ENCODE peak calls at places on chromosome 10, in four cellular contexts. J is pancreas, S is left ventricle myocardium inferior, Q is astrocyte of the cerebellum. Z is an unnamed sample.

GRCh38 chr10:118272090-118272775 is 69.9 kb downstream of the FAM204A start:
- DNase-seq in J (no peak), S (no peak), Q (no peak), Z (peak; percentile 45)

GRCh38 chr10:58943234-58943633 is 233.2 kb upstream of the PHYHIPL start:
- DNase-seq in J (no peak), S (no peak), Q (no peak), Z (no peak)

GRCh38 chr10:74929197-74929596 is 102.8 kb downstream of the KAT6B start:
- DNase-seq in J (no peak), S (no peak), Q (no peak), Z (no peak)

GRCh38 chr10:79399242-79399831 is 46.1 kb downstream of the ZCCHC24 start:
- DNase-seq in J (no peak), S (peak; percentile 91), Q (peak; percentile 93), Z (peak; percentile 96)

GRCh38 chr10:79982861-79983260 is 34.0 kb upstream of the SFTPD start:
- DNase-seq in J (no peak), S (no peak), Q (no peak), Z (no peak)

GRCh38 chr10:132036153-132036886 is 29.4 kb upstream of the JAKMIP3 start:
- DNase-seq in J (peak; percentile 76), S (peak; percentile 32), Q (no peak), Z (no peak)

GRCh38 chr10:133195611-133196010 is 34.4 kb upstream of the UTF1 start:
- DNase-seq in J (no peak), S (no peak), Q (no peak), Z (no peak)

GRCh38 chr10:132994811-132995210 is 52.4 kb upstream of the CFAP46 start:
- DNase-seq in J (no peak), S (no peak), Q (no peak), Z (no peak)

GRCh38 chr10:132393695-132394181 is 3.3 kb upstream of the PWWP2B start:
- DNase-seq in J (peak; percentile 55), S (peak; percentile 14), Q (no peak), Z (no peak)

GRCh38 chr10:88974446-88975376 is 15.9 kb upstream of the FAS start:
- DNase-seq in J (no peak), S (no peak), Q (no peak), Z (peak; percentile 31)

GRCh38 chr10:119515511-119516045 is 26.9 kb downstream of the RGS10 start:
- DNase-seq in J (no peak), S (no peak), Q (no peak), Z (no peak)

GRCh38 chr10:8840356-8840755 is 785.9 kb downstream of the GATA3 start:
- DNase-seq in J (no peak), S (no peak), Q (no peak), Z (no peak)

GRCh38 chr10:7458554-7458953 is 47.7 kb upstream of the SFMBT2 start:
- DNase-seq in J (no peak), S (no peak), Q (no peak), Z (peak; percentile 3)

GRCh38 chr10:33843379-33843778 is 508.9 kb upstream of the NRP1 start:
- DNase-seq in J (no peak), S (no peak), Q (no peak), Z (no peak)

GRCh38 chr10:80664071-80664680 is 126.5 kb downstream of the SH2D4B start:
- DNase-seq in J (peak; percentile 92), S (peak; percentile 78), Q (peak; percentile 4), Z (peak; percentile 54)

GRCh38 chr10:88918506-88918905 is 34.1 kb downstream of the ACTA2 start:
- DNase-seq in J (no peak), S (no peak), Q (no peak), Z (no peak)

GRCh38 chr10:8590518-8590917 is 536.0 kb downstream of the GATA3 start:
- DNase-seq in J (no peak), S (no peak), Q (no peak), Z (no peak)

GRCh38 chr10:70887804-70888800 is at the start of gene PCBD1:
- DNase-seq in J (peak; percentile 94), S (peak; percentile 80), Q (peak; percentile 13), Z (peak; percentile 53)

GRCh38 chr10:6301482-6302083 is 98.9 kb downstream of the PFKFB3 start:
- DNase-seq in J (no peak), S (no peak), Q (no peak), Z (no peak)

GRCh38 chr10:132838346-132838970 is 52.5 kb upstream of the NKX6-2 start:
- DNase-seq in J (peak; percentile 45), S (no peak), Q (no peak), Z (no peak)

GRCh38 chr10:102133373-102134195 is 744 bp downstream of the PPRC1 start:
- DNase-seq in J (peak; percentile 81), S (peak; percentile 74), Q (no peak), Z (peak; percentile 89)

GRCh38 chr10:98400482-98400881 is 14.5 kb downstream of the PYROXD2 start:
- DNase-seq in J (no peak), S (no peak), Q (no peak), Z (peak; percentile 53)

GRCh38 chr10:94279835-94280709 is 82.7 kb downstream of the NOC3L start:
- DNase-seq in J (peak; percentile 84), S (peak; percentile 35), Q (no peak), Z (peak; percentile 79)

GRCh38 chr10:69965919-69966662 is 86.6 kb upstream of the MACROH2A2 start:
- DNase-seq in J (no peak), S (no peak), Q (no peak), Z (peak; percentile 49)

GRCh38 chr10:11330383-11331020 is 280.9 kb downstream of the USP6NL start:
- DNase-seq in J (no peak), S (no peak), Q (peak; percentile 54), Z (peak; percentile 48)

GRCh38 chr10:120477006-120477722 is 20.1 kb downstream of the PLPP4 start:
- DNase-seq in J (no peak), S (no peak), Q (peak; percentile 65), Z (no peak)

GRCh38 chr10:104486803-104487202 is 133.2 kb downstream of the CFAP58 start:
- DNase-seq in J (no peak), S (no peak), Q (no peak), Z (no peak)

GRCh38 chr10:104480797-104481196 is 127.2 kb downstream of the CFAP58 start:
- DNase-seq in J (no peak), S (no peak), Q (no peak), Z (no peak)

GRCh38 chr10:104488046-104488832 is 134.6 kb downstream of the CFAP58 start:
- DNase-seq in J (no peak), S (no peak), Q (no peak), Z (peak; percentile 18)

GRCh38 chr10:104483582-104483981 is 129.9 kb downstream of the CFAP58 start:
- DNase-seq in J (no peak), S (no peak), Q (no peak), Z (no peak)

DNA sequence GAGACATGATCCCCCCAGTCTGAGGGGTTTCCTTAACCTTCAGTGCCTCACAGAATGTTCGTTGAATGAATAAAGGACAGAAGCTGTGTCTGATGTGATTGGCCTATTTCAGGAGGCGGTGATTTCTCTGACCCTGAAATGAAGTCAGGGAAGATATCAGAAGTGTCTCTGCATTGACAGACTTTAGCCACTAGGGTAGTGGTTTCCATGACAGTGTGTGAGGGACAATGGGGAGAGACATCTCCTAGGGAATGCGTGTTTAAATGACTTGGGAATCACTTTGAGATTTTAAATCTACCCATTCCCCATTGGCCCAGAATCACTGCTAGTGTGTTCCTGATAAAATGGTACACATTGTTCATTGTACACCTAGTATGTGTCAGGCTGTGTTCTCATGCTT is 132.0 kb downstream of the CFAP58 start:
- DNase-seq in J (no peak), S (no peak), Q (no peak), Z (no peak)
- TF ChIP-seq CTCF in J (no peak), S (no peak), Q (peak; percentile 11), Z (no peak)

GRCh38 chr10:49613160-49613881 is 516 bp upstream of the CHAT start:
- DNase-seq in J (peak; percentile 43), S (no peak), Q (no peak), Z (no peak)

GRCh38 chr10:49615213-49615612 is 1.4 kb downstream of the CHAT start:
- DNase-seq in J (peak; percentile 31), S (no peak), Q (no peak), Z (no peak)

GRCh38 chr10:49615721-49616120 is 1.9 kb downstream of the CHAT start:
- DNase-seq in J (peak; percentile 41), S (no peak), Q (no peak), Z (no peak)

GRCh38 chr10:49613882-49614241 is at the start of gene CHAT:
- DNase-seq in J (no peak), S (no peak), Q (no peak), Z (no peak)

DNA sequence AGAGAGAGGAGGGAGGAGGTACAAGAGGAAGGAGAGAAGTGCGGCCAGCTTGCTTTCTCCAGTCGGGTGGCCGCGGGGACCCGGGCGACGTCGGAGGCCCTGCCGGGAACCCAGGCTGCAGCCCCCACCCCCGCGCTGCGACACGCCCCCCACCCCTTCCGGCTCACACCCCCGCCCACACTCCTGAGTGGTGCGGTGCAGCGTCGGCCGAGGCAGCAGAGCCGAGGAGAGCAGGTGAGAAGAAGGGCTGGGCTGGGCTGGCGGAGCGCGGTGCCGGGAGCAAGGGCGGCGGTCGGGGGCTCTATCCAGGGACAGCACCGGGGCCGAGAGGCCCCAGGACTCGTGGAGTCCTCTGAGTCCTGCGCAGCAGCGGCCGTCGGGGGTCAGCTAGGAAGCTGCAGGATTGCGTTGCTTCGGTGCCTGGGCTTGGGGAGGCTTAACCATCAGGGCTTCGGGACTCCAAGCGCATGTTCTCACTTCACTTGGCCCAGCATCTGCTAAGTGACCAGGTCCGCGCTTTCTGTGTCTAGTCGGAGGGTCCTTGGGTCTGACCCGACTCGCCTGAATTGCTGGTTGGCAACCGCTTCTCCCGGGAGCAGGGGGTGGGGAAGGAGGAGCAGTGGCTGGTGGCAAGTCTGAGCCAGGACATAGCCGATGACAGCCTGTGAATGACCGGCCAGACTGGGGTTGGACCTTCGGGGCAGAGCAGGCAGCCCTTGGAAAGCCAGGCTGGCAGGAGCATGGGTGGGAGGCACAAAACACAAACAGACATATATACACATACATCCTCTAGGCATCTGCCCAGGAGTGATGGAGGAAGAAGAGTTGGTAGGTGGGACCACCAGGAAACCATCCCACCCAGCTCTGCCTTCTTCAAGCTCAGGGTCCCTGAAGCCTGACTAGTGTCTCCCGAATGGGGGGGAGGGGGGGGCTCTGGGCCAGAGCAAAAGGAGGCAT is 683 bp downstream of the CHAT start:
- DNase-seq in J (peak; percentile 54), S (no peak), Q (no peak), Z (no peak)
- H3K4me3 ChIP-seq in J (no peak overlapping the region), S (no peak overlapping the region), Q (no peak overlapping the region), Z (no peak overlapping the region)

GRCh38 chr10:84341538-84341856 is 13.1 kb downstream of the CCSER2 start:
- DNase-seq in J (no peak), S (no peak), Q (no peak), Z (no peak)

GRCh38 chr10:84340187-84340586 is 11.8 kb downstream of the CCSER2 start:
- DNase-seq in J (no peak), S (no peak), Q (no peak), Z (no peak)

GRCh38 chr10:84340632-84341537 is 12.5 kb downstream of the CCSER2 start:
- DNase-seq in J (no peak), S (no peak), Q (no peak), Z (no peak)

GRCh38 chr10:84342584-84342983 is 14.2 kb downstream of the CCSER2 start:
- DNase-seq in J (no peak), S (no peak), Q (no peak), Z (no peak)

DNA sequence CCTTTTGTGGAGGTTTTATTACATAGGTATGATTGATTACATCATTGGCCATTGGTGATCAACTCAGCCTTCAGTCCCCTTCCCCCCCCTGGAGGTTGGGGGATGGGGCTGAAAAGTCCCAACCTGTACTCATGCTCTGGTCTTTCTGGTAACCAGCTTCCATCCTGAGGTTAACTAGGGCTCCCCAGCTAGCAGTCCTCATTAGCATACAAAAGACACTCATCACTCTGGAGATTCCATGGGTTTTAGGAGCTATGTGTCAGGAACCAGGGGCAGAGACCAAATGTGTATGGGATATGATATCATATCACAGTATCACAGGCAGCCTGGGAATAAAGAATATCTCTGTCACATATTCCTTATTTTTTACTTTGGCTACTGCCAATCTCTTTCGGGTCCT is 13.6 kb downstream of the CCSER2 start:
- DNase-seq in J (no peak), S (no peak), Q (no peak), Z (no peak)
- TF ChIP-seq CTCF in J (no peak), S (no peak), Q (no peak), Z (no peak)

GRCh38 chr10:35006836-35007235 is 83.3 kb downstream of the CUL2 start:
- DNase-seq in J (no peak), S (no peak), Q (no peak), Z (peak; percentile 54)
- H3K4me3 ChIP-seq in J (no peak overlapping the region), S (no peak overlapping the region), Q (no peak overlapping the region), Z (no peak overlapping the region)

Z was measured in foreskin fibroblast.